ENCODE peak calls at places on chromosomes 7 and 10, in ten cellular contexts. J is neural progenitor cell; G is IMR-90; F is left ventricle myocardium inferior; L is anterior cingulate cortex; O is NCI-H2081; B is NCI-H1436; V is activated CD4-positive, alpha-beta T cell treated with anti-CD3 and anti-CD28 coated beads, Interleukin-2, amount 10 ng/mL, durations not matched to agents 7 days and 5 days; A is NCI-H510A treated with DMSO at 0.1 percent for 48 hours; M is hypothalamus. P is an unnamed sample.

GRCh38 chr7:70693300-70693689 is 438.6 kb upstream of the GALNT17 start:
- DNase-seq in J (no peak), G (no peak), F (no peak), L (no peak), O (no peak), B (no peak), V (no peak), A (no peak), M (no peak), P (no peak)

GRCh38 chr10:126904493-126904806 is 778 bp upstream of the DOCK1 start:
- DNase-seq in J (no peak), G (no peak), F (no peak), L (no peak), O (no peak), B (no peak), V (no peak), A (no peak), M (no peak), P (no peak)

GRCh38 chr7:116218051-116218645 is 7.8 kb downstream of the TES start:
- DNase-seq in J (no peak), G (peak), F (no peak), L (no peak), O (no peak), B (no peak), V (no peak), A (no peak), M (no peak), P (no peak)

GRCh38 chr10:22723343-22723779 is 9.0 kb upstream of the PIP4K2A start:
- DNase-seq in J (no peak), G (no peak), F (no peak), L (no peak), O (no peak), B (no peak), V (no peak), A (no peak), M (no peak), P (no peak)

GRCh38 chr7:28070311-28071055 is 110.1 kb downstream of the JAZF1 start:
- DNase-seq in J (no peak), G (no peak), F (no peak), L (no peak), O (no peak), B (no peak), V (no peak), A (no peak), M (no peak), P (no peak)

GRCh38 chr10:8794860-8795259 is 740.4 kb downstream of the GATA3 start:
- DNase-seq in J (no peak), G (no peak), F (no peak), L (no peak), O (no peak), B (no peak), V (no peak), A (no peak), M (no peak), P (no peak)

GRCh38 chr10:88032566-88032965 is 169.1 kb downstream of the PTEN start:
- DNase-seq in J (no peak), G (peak), F (no peak), L (no peak), O (no peak), B (no peak), V (no peak), A (no peak), M (no peak), P (no peak)

GRCh38 chr10:100232101-100232500 is 2.7 kb upstream of the CHUK start:
- DNase-seq in J (no peak), G (peak), F (no peak), L (no peak), O (no peak), B (no peak), V (no peak), A (no peak), M (no peak), P (no peak)

GRCh38 chr7:31056775-31057346 is 4.8 kb downstream of the ADCYAP1R1 start:
- DNase-seq in J (no peak), G (no peak), F (no peak), L (no peak), O (peak), B (no peak), V (no peak), A (no peak), M (no peak), P (peak)

GRCh38 chr10:4902571-4903011 is 60.6 kb upstream of the AKR1C1 start:
- DNase-seq in J (no peak), G (no peak), F (no peak), L (no peak), O (no peak), B (no peak), V (no peak), A (no peak), M (no peak), P (no peak)

GRCh38 chr7:4067874-4068273 is 614.2 kb upstream of the FOXK1 start:
- DNase-seq in J (no peak), G (no peak), F (no peak), L (no peak), O (no peak), B (no peak), V (no peak), A (no peak), M (no peak), P (no peak)

GRCh38 chr7:129501760-129502707 is at the start of gene SMKR1:
- DNase-seq in J (peak), G (peak), F (peak), L (peak), O (peak), B (peak), V (peak), A (peak), M (peak), P (peak)

GRCh38 chr7:29345590-29345989 is 151.0 kb downstream of the CHN2 start:
- DNase-seq in J (peak), G (no peak), F (peak), L (no peak), O (peak), B (peak), V (peak), A (peak), M (peak), P (peak)

GRCh38 chr7:38383281-38383680 is 109.8 kb upstream of the TARP start:
- DNase-seq in J (no peak), G (no peak), F (no peak), L (no peak), O (no peak), B (no peak), V (no peak), A (no peak), M (no peak), P (no peak)

GRCh38 chr7:70177166-70177565 is 578.9 kb downstream of the AUTS2 start:
- DNase-seq in J (no peak), G (no peak), F (no peak), L (no peak), O (no peak), B (no peak), V (no peak), A (no peak), M (no peak), P (no peak)

GRCh38 chr7:5337047-5337446 is 54.3 kb downstream of the SLC29A4 start:
- DNase-seq in J (no peak), G (no peak), F (no peak), L (no peak), O (no peak), B (no peak), V (no peak), A (no peak), M (no peak), P (no peak)

GRCh38 chr10:100287756-100288155 is 1.3 kb upstream of the BLOC1S2 start:
- DNase-seq in J (no peak), G (no peak), F (no peak), L (no peak), O (no peak), B (no peak), V (no peak), A (no peak), M (no peak), P (no peak)

GRCh38 chr7:122507591-122507990 is 191.3 kb downstream of the RNF133 start:
- DNase-seq in J (no peak), G (no peak), F (no peak), L (no peak), O (no peak), B (no peak), V (no peak), A (no peak), M (no peak), P (no peak)

GRCh38 chr10:101607124-101607523 is 19.0 kb downstream of the DPCD start:
- DNase-seq in J (peak), G (no peak), F (no peak), L (no peak), O (no peak), B (no peak), V (no peak), A (no peak), M (no peak), P (no peak)

GRCh38 chr10:2989292-2989947 is 77.9 kb upstream of the PFKP start:
- DNase-seq in J (no peak), G (no peak), F (no peak), L (no peak), O (no peak), B (no peak), V (no peak), A (no peak), M (no peak), P (no peak)

GRCh38 chr7:115357213-115357999 is 435.5 kb downstream of the MDFIC start:
- DNase-seq in J (no peak), G (peak), F (no peak), L (no peak), O (peak), B (no peak), V (no peak), A (peak), M (no peak), P (no peak)

GRCh38 chr7:155333346-155334234 is 35.9 kb downstream of the INSIG1 start:
- DNase-seq in J (no peak), G (no peak), F (no peak), L (no peak), O (peak), B (no peak), V (no peak), A (peak), M (no peak), P (no peak)

GRCh38 chr7:92761391-92762098 is 74.8 kb downstream of the CDK6 start:
- DNase-seq in J (no peak), G (no peak), F (no peak), L (no peak), O (no peak), B (no peak), V (no peak), A (no peak), M (no peak), P (no peak)

GRCh38 chr10:97853006-97853405 is 3.4 kb downstream of the GOLGA7B start:
- DNase-seq in J (no peak), G (no peak), F (no peak), L (no peak), O (no peak), B (no peak), V (no peak), A (no peak), M (no peak), P (no peak)

GRCh38 chr7:112701456-112701855 is 88.7 kb downstream of the TMEM168 start:
- DNase-seq in J (no peak), G (no peak), F (no peak), L (no peak), O (no peak), B (no peak), V (no peak), A (no peak), M (no peak), P (no peak)

GRCh38 chr7:31883761-31884164 is 186.4 kb downstream of the PDE1C start:
- DNase-seq in J (no peak), G (peak), F (no peak), L (no peak), O (no peak), B (no peak), V (no peak), A (no peak), M (peak), P (no peak)

GRCh38 chr7:22853674-22854157 is 31.1 kb upstream of the TOMM7 start:
- DNase-seq in J (peak), G (no peak), F (no peak), L (no peak), O (no peak), B (no peak), V (peak), A (no peak), M (no peak), P (no peak)

GRCh38 chr7:24836084-24836483 is 78.8 kb upstream of the GSDME start:
- DNase-seq in J (no peak), G (no peak), F (no peak), L (no peak), O (no peak), B (no peak), V (no peak), A (no peak), M (no peak), P (no peak)

GRCh38 chr10:49297818-49298665 is 928 bp upstream of the C10orf71 start:
- DNase-seq in J (peak), G (no peak), F (peak), L (no peak), O (no peak), B (no peak), V (no peak), A (no peak), M (no peak), P (no peak)

GRCh38 chr10:26540601-26541000 is 102.5 kb downstream of the APBB1IP start:
- DNase-seq in J (peak), G (no peak), F (no peak), L (no peak), O (peak), B (peak), V (peak), A (no peak), M (no peak), P (no peak)

GRCh38 chr7:28739826-28740225 is 218.3 kb downstream of the TRIL start:
- DNase-seq in J (peak), G (no peak), F (no peak), L (no peak), O (no peak), B (no peak), V (no peak), A (no peak), M (no peak), P (no peak)